ENCODE peak calls at places on chromosome 3, in eight cellular contexts. One of them, this sample, is unnamed.
A peak's percentile ranks its signal among the peaks of the same experiment; 100 is the strongest.

GRCh38 chr3:143973352-143974021 is 1.9 kb downstream of the DIPK2A start:
- DNase-seq in EL: peak; percentile 37
- DNase-seq in left cardiac atrium: no peak
- DNase-seq in NCI-H1105 treated with DMSO at 0.1 percent for 48 hours: peak; percentile 68
- DNase-seq in stimulated activated CD4-positive, alpha-beta T cell treated with anti-CD3 and anti-CD28 coated beads, Interleukin-15, amount 100 ng/mL, for 1 hour: no peak
- DNase-seq in left colon: no peak
- DNase-seq in anterior cingulate cortex: peak; percentile 31
- DNase-seq in H54: no peak
- DNase-seq in this sample: peak; percentile 8

GRCh38 chr3:129183569-129184395 is at the start of gene CNBP:
- DNase-seq in stimulated activated CD4-positive, alpha-beta T cell treated with anti-CD3 and anti-CD28 coated beads, Interleukin-15, amount 100 ng/mL, for 1 hour: peak; percentile 84
- DNase-seq in left colon: peak; percentile 92
- DNase-seq in H54: peak; percentile 96
- DNase-seq in anterior cingulate cortex: peak; percentile 91
- DNase-seq in NCI-H1105 treated with DMSO at 0.1 percent for 48 hours: peak; percentile 97
- DNase-seq in EL: peak; percentile 94
- DNase-seq in left cardiac atrium: peak; percentile 95
- DNase-seq in this sample: peak; percentile 99

GRCh38 chr3:112814256-112814655 is 32.4 kb downstream of the CD200R1L start:
- DNase-seq in left colon: no peak
- DNase-seq in stimulated activated CD4-positive, alpha-beta T cell treated with anti-CD3 and anti-CD28 coated beads, Interleukin-15, amount 100 ng/mL, for 1 hour: no peak
- DNase-seq in EL: peak; percentile 57
- DNase-seq in left cardiac atrium: no peak
- DNase-seq in anterior cingulate cortex: no peak
- DNase-seq in H54: peak; percentile 5
- DNase-seq in NCI-H1105 treated with DMSO at 0.1 percent for 48 hours: no peak
- DNase-seq in this sample: peak; percentile 56

GRCh38 chr3:33313331-33313730 is 36.1 kb downstream of the FBXL2 start:
- DNase-seq in anterior cingulate cortex: no peak
- DNase-seq in H54: no peak
- DNase-seq in NCI-H1105 treated with DMSO at 0.1 percent for 48 hours: no peak
- DNase-seq in EL: peak; percentile 67
- DNase-seq in left colon: no peak
- DNase-seq in left cardiac atrium: no peak
- DNase-seq in stimulated activated CD4-positive, alpha-beta T cell treated with anti-CD3 and anti-CD28 coated beads, Interleukin-15, amount 100 ng/mL, for 1 hour: no peak
- DNase-seq in this sample: no peak

GRCh38 chr3:154304116-154304786 is 20.0 kb downstream of the DHX36 start:
- DNase-seq in anterior cingulate cortex: no peak
- DNase-seq in EL: peak; percentile 34
- DNase-seq in H54: no peak
- DNase-seq in left cardiac atrium: no peak
- DNase-seq in stimulated activated CD4-positive, alpha-beta T cell treated with anti-CD3 and anti-CD28 coated beads, Interleukin-15, amount 100 ng/mL, for 1 hour: no peak
- DNase-seq in left colon: no peak
- DNase-seq in NCI-H1105 treated with DMSO at 0.1 percent for 48 hours: no peak
- DNase-seq in this sample: peak; percentile 44

GRCh38 chr3:65811917-65812316 is 226.8 kb downstream of the MAGI1 start:
- DNase-seq in H54: no peak
- DNase-seq in anterior cingulate cortex: no peak
- DNase-seq in EL: no peak
- DNase-seq in stimulated activated CD4-positive, alpha-beta T cell treated with anti-CD3 and anti-CD28 coated beads, Interleukin-15, amount 100 ng/mL, for 1 hour: no peak
- DNase-seq in left cardiac atrium: no peak
- DNase-seq in left colon: no peak
- DNase-seq in NCI-H1105 treated with DMSO at 0.1 percent for 48 hours: no peak
- DNase-seq in this sample: no peak

GRCh38 chr3:27451261-27451660 is 32.9 kb downstream of the SLC4A7 start:
- DNase-seq in NCI-H1105 treated with DMSO at 0.1 percent for 48 hours: no peak
- DNase-seq in left colon: no peak
- DNase-seq in H54: no peak
- DNase-seq in anterior cingulate cortex: no peak
- DNase-seq in stimulated activated CD4-positive, alpha-beta T cell treated with anti-CD3 and anti-CD28 coated beads, Interleukin-15, amount 100 ng/mL, for 1 hour: no peak
- DNase-seq in left cardiac atrium: no peak
- DNase-seq in EL: no peak
- DNase-seq in this sample: no peak

GRCh38 chr3:112101946-112102345 is 15.8 kb downstream of the C3orf52 start:
- DNase-seq in H54: peak; percentile 30
- DNase-seq in NCI-H1105 treated with DMSO at 0.1 percent for 48 hours: no peak
- DNase-seq in anterior cingulate cortex: no peak
- DNase-seq in left colon: no peak
- DNase-seq in stimulated activated CD4-positive, alpha-beta T cell treated with anti-CD3 and anti-CD28 coated beads, Interleukin-15, amount 100 ng/mL, for 1 hour: no peak
- DNase-seq in EL: peak; percentile 97
- DNase-seq in left cardiac atrium: no peak
- DNase-seq in this sample: peak; percentile 50

GRCh38 chr3:162641869-162642350 is 1145.3 kb downstream of the OTOL1 start:
- DNase-seq in H54: no peak
- DNase-seq in NCI-H1105 treated with DMSO at 0.1 percent for 48 hours: no peak
- DNase-seq in left colon: no peak
- DNase-seq in stimulated activated CD4-positive, alpha-beta T cell treated with anti-CD3 and anti-CD28 coated beads, Interleukin-15, amount 100 ng/mL, for 1 hour: no peak
- DNase-seq in left cardiac atrium: no peak
- DNase-seq in EL: no peak
- DNase-seq in anterior cingulate cortex: no peak
- DNase-seq in this sample: no peak

GRCh38 chr3:76990606-76991005 is 49.3 kb upstream of the ROBO2 start:
- DNase-seq in stimulated activated CD4-positive, alpha-beta T cell treated with anti-CD3 and anti-CD28 coated beads, Interleukin-15, amount 100 ng/mL, for 1 hour: no peak
- DNase-seq in NCI-H1105 treated with DMSO at 0.1 percent for 48 hours: no peak
- DNase-seq in left colon: no peak
- DNase-seq in anterior cingulate cortex: no peak
- DNase-seq in left cardiac atrium: no peak
- DNase-seq in H54: no peak
- DNase-seq in EL: no peak
- DNase-seq in this sample: no peak

GRCh38 chr3:46733026-46733800 is 15.5 kb upstream of the PRSS50 start:
- DNase-seq in NCI-H1105 treated with DMSO at 0.1 percent for 48 hours: no peak
- DNase-seq in EL: no peak
- DNase-seq in left colon: no peak
- DNase-seq in left cardiac atrium: no peak
- DNase-seq in anterior cingulate cortex: no peak
- DNase-seq in H54: no peak
- DNase-seq in stimulated activated CD4-positive, alpha-beta T cell treated with anti-CD3 and anti-CD28 coated beads, Interleukin-15, amount 100 ng/mL, for 1 hour: no peak
- DNase-seq in this sample: no peak

GRCh38 chr3:106440672-106441071 is 571.9 kb upstream of the CBLB start:
- DNase-seq in left colon: no peak
- DNase-seq in left cardiac atrium: no peak
- DNase-seq in NCI-H1105 treated with DMSO at 0.1 percent for 48 hours: no peak
- DNase-seq in stimulated activated CD4-positive, alpha-beta T cell treated with anti-CD3 and anti-CD28 coated beads, Interleukin-15, amount 100 ng/mL, for 1 hour: no peak
- DNase-seq in EL: no peak
- DNase-seq in H54: no peak
- DNase-seq in anterior cingulate cortex: no peak
- DNase-seq in this sample: no peak

GRCh38 chr3:36193448-36193847 is 186.9 kb upstream of the STAC start:
- DNase-seq in left colon: no peak
- DNase-seq in anterior cingulate cortex: no peak
- DNase-seq in EL: peak; percentile 3
- DNase-seq in stimulated activated CD4-positive, alpha-beta T cell treated with anti-CD3 and anti-CD28 coated beads, Interleukin-15, amount 100 ng/mL, for 1 hour: no peak
- DNase-seq in NCI-H1105 treated with DMSO at 0.1 percent for 48 hours: no peak
- DNase-seq in H54: no peak
- DNase-seq in left cardiac atrium: no peak
- DNase-seq in this sample: no peak

GRCh38 chr3:196072313-196072712 is 9.6 kb downstream of the TFRC start:
- DNase-seq in stimulated activated CD4-positive, alpha-beta T cell treated with anti-CD3 and anti-CD28 coated beads, Interleukin-15, amount 100 ng/mL, for 1 hour: no peak
- DNase-seq in EL: no peak
- DNase-seq in left colon: no peak
- DNase-seq in anterior cingulate cortex: no peak
- DNase-seq in left cardiac atrium: no peak
- DNase-seq in H54: no peak
- DNase-seq in NCI-H1105 treated with DMSO at 0.1 percent for 48 hours: no peak
- DNase-seq in this sample: no peak

GRCh38 chr3:182879031-182879611 is 85.8 kb downstream of the ATP11B start:
- DNase-seq in H54: no peak
- DNase-seq in left cardiac atrium: no peak
- DNase-seq in anterior cingulate cortex: no peak
- DNase-seq in left colon: no peak
- DNase-seq in EL: no peak
- DNase-seq in NCI-H1105 treated with DMSO at 0.1 percent for 48 hours: no peak
- DNase-seq in stimulated activated CD4-positive, alpha-beta T cell treated with anti-CD3 and anti-CD28 coated beads, Interleukin-15, amount 100 ng/mL, for 1 hour: no peak
- DNase-seq in this sample: no peak

GRCh38 chr3:152197937-152198336 is 70.8 kb upstream of the MBNL1 start:
- DNase-seq in EL: no peak
- DNase-seq in NCI-H1105 treated with DMSO at 0.1 percent for 48 hours: no peak
- DNase-seq in left cardiac atrium: no peak
- DNase-seq in H54: no peak
- DNase-seq in left colon: no peak
- DNase-seq in stimulated activated CD4-positive, alpha-beta T cell treated with anti-CD3 and anti-CD28 coated beads, Interleukin-15, amount 100 ng/mL, for 1 hour: no peak
- DNase-seq in anterior cingulate cortex: no peak
- DNase-seq in this sample: no peak

GRCh38 chr3:184652465-184652864 is 59.4 kb downstream of the MAGEF1 start:
- DNase-seq in NCI-H1105 treated with DMSO at 0.1 percent for 48 hours: no peak
- DNase-seq in EL: no peak
- DNase-seq in anterior cingulate cortex: no peak
- DNase-seq in H54: no peak
- DNase-seq in stimulated activated CD4-positive, alpha-beta T cell treated with anti-CD3 and anti-CD28 coated beads, Interleukin-15, amount 100 ng/mL, for 1 hour: no peak
- DNase-seq in left cardiac atrium: no peak
- DNase-seq in left colon: no peak
- DNase-seq in this sample: no peak

GRCh38 chr3:105195260-105195659 is 171.4 kb upstream of the ALCAM start:
- DNase-seq in left colon: no peak
- DNase-seq in anterior cingulate cortex: no peak
- DNase-seq in EL: peak; percentile 39
- DNase-seq in NCI-H1105 treated with DMSO at 0.1 percent for 48 hours: no peak
- DNase-seq in stimulated activated CD4-positive, alpha-beta T cell treated with anti-CD3 and anti-CD28 coated beads, Interleukin-15, amount 100 ng/mL, for 1 hour: no peak
- DNase-seq in left cardiac atrium: no peak
- DNase-seq in H54: no peak
- DNase-seq in this sample: peak; percentile 17

GRCh38 chr3:179244874-179245273 is 6.0 kb downstream of the KCNMB3 start:
- DNase-seq in stimulated activated CD4-positive, alpha-beta T cell treated with anti-CD3 and anti-CD28 coated beads, Interleukin-15, amount 100 ng/mL, for 1 hour: no peak
- DNase-seq in EL: no peak
- DNase-seq in anterior cingulate cortex: no peak
- DNase-seq in H54: no peak
- DNase-seq in NCI-H1105 treated with DMSO at 0.1 percent for 48 hours: no peak
- DNase-seq in left colon: no peak
- DNase-seq in left cardiac atrium: no peak
- DNase-seq in this sample: peak; percentile 16

GRCh38 chr3:63936929-63937328 is 24.7 kb upstream of the SCAANT1 start:
- DNase-seq in H54: no peak
- DNase-seq in left colon: no peak
- DNase-seq in left cardiac atrium: no peak
- DNase-seq in anterior cingulate cortex: no peak
- DNase-seq in stimulated activated CD4-positive, alpha-beta T cell treated with anti-CD3 and anti-CD28 coated beads, Interleukin-15, amount 100 ng/mL, for 1 hour: no peak
- DNase-seq in NCI-H1105 treated with DMSO at 0.1 percent for 48 hours: peak; percentile 64
- DNase-seq in EL: no peak
- DNase-seq in this sample: no peak

GRCh38 chr3:36192901-36193300 is 187.4 kb upstream of the STAC start:
- DNase-seq in H54: no peak
- DNase-seq in left colon: no peak
- DNase-seq in left cardiac atrium: no peak
- DNase-seq in NCI-H1105 treated with DMSO at 0.1 percent for 48 hours: peak; percentile 53
- DNase-seq in anterior cingulate cortex: no peak
- DNase-seq in stimulated activated CD4-positive, alpha-beta T cell treated with anti-CD3 and anti-CD28 coated beads, Interleukin-15, amount 100 ng/mL, for 1 hour: no peak
- DNase-seq in EL: no peak
- DNase-seq in this sample: no peak

GRCh38 chr3:134941820-134942219 is 146.8 kb downstream of the EPHB1 start:
- DNase-seq in left cardiac atrium: no peak
- DNase-seq in anterior cingulate cortex: no peak
- DNase-seq in left colon: no peak
- DNase-seq in EL: no peak
- DNase-seq in NCI-H1105 treated with DMSO at 0.1 percent for 48 hours: no peak
- DNase-seq in H54: no peak
- DNase-seq in stimulated activated CD4-positive, alpha-beta T cell treated with anti-CD3 and anti-CD28 coated beads, Interleukin-15, amount 100 ng/mL, for 1 hour: no peak
- DNase-seq in this sample: no peak

GRCh38 chr3:197465996-197466549 is 89.7 kb downstream of the BDH1 start:
- DNase-seq in NCI-H1105 treated with DMSO at 0.1 percent for 48 hours: no peak
- DNase-seq in H54: no peak
- DNase-seq in EL: peak; percentile 69
- DNase-seq in left cardiac atrium: peak; percentile 36
- DNase-seq in left colon: no peak
- DNase-seq in anterior cingulate cortex: no peak
- DNase-seq in stimulated activated CD4-positive, alpha-beta T cell treated with anti-CD3 and anti-CD28 coated beads, Interleukin-15, amount 100 ng/mL, for 1 hour: no peak
- DNase-seq in this sample: peak; percentile 55

GRCh38 chr3:58332575-58333179 is at the start of gene PXK:
- DNase-seq in H54: peak; percentile 65
- DNase-seq in EL: peak; percentile 77
- DNase-seq in left colon: peak; percentile 69
- DNase-seq in NCI-H1105 treated with DMSO at 0.1 percent for 48 hours: peak; percentile 25
- DNase-seq in stimulated activated CD4-positive, alpha-beta T cell treated with anti-CD3 and anti-CD28 coated beads, Interleukin-15, amount 100 ng/mL, for 1 hour: peak; percentile 62
- DNase-seq in anterior cingulate cortex: peak; percentile 83
- DNase-seq in left cardiac atrium: peak; percentile 86
- DNase-seq in this sample: peak; percentile 94

GRCh38 chr3:118587847-118588246 is 446.8 kb downstream of the IGSF11 start:
- DNase-seq in EL: no peak
- DNase-seq in left cardiac atrium: no peak
- DNase-seq in left colon: no peak
- DNase-seq in NCI-H1105 treated with DMSO at 0.1 percent for 48 hours: no peak
- DNase-seq in anterior cingulate cortex: no peak
- DNase-seq in H54: no peak
- DNase-seq in stimulated activated CD4-positive, alpha-beta T cell treated with anti-CD3 and anti-CD28 coated beads, Interleukin-15, amount 100 ng/mL, for 1 hour: no peak
- DNase-seq in this sample: no peak

GRCh38 chr3:177263615-177264365 is 66.5 kb upstream of the TBL1XR1 start:
- DNase-seq in stimulated activated CD4-positive, alpha-beta T cell treated with anti-CD3 and anti-CD28 coated beads, Interleukin-15, amount 100 ng/mL, for 1 hour: no peak
- DNase-seq in left colon: no peak
- DNase-seq in EL: no peak
- DNase-seq in anterior cingulate cortex: no peak
- DNase-seq in left cardiac atrium: no peak
- DNase-seq in NCI-H1105 treated with DMSO at 0.1 percent for 48 hours: no peak
- DNase-seq in H54: no peak
- DNase-seq in this sample: peak; percentile 12

GRCh38 chr3:124837730-124838186 is 49.4 kb downstream of the ITGB5 start:
- DNase-seq in stimulated activated CD4-positive, alpha-beta T cell treated with anti-CD3 and anti-CD28 coated beads, Interleukin-15, amount 100 ng/mL, for 1 hour: no peak
- DNase-seq in H54: no peak
- DNase-seq in NCI-H1105 treated with DMSO at 0.1 percent for 48 hours: no peak
- DNase-seq in EL: peak; percentile 89
- DNase-seq in anterior cingulate cortex: no peak
- DNase-seq in left cardiac atrium: peak; percentile 66
- DNase-seq in left colon: peak; percentile 81
- DNase-seq in this sample: peak; percentile 61

GRCh38 chr3:137047240-137047639 is 89.5 kb downstream of the IL20RB start:
- DNase-seq in NCI-H1105 treated with DMSO at 0.1 percent for 48 hours: no peak
- DNase-seq in anterior cingulate cortex: no peak
- DNase-seq in EL: no peak
- DNase-seq in stimulated activated CD4-positive, alpha-beta T cell treated with anti-CD3 and anti-CD28 coated beads, Interleukin-15, amount 100 ng/mL, for 1 hour: no peak
- DNase-seq in left cardiac atrium: no peak
- DNase-seq in left colon: no peak
- DNase-seq in H54: no peak
- DNase-seq in this sample: no peak

GRCh38 chr3:67646586-67647234 is 7.7 kb downstream of the SUCLG2 start:
- DNase-seq in anterior cingulate cortex: no peak
- DNase-seq in stimulated activated CD4-positive, alpha-beta T cell treated with anti-CD3 and anti-CD28 coated beads, Interleukin-15, amount 100 ng/mL, for 1 hour: no peak
- DNase-seq in left colon: no peak
- DNase-seq in NCI-H1105 treated with DMSO at 0.1 percent for 48 hours: no peak
- DNase-seq in H54: peak; percentile 33
- DNase-seq in EL: peak; percentile 58
- DNase-seq in left cardiac atrium: peak; percentile 26
- DNase-seq in this sample: no peak

GRCh38 chr3:60079076-60079475 is 1029.3 kb upstream of the CFAP20DC start:
- DNase-seq in H54: no peak
- DNase-seq in stimulated activated CD4-positive, alpha-beta T cell treated with anti-CD3 and anti-CD28 coated beads, Interleukin-15, amount 100 ng/mL, for 1 hour: peak; percentile 15
- DNase-seq in left colon: no peak
- DNase-seq in NCI-H1105 treated with DMSO at 0.1 percent for 48 hours: no peak
- DNase-seq in anterior cingulate cortex: no peak
- DNase-seq in left cardiac atrium: no peak
- DNase-seq in EL: no peak
- DNase-seq in this sample: no peak

GRCh38 chr3:114758828-114759709 is 388.0 kb downstream of the ZBTB20 start:
- DNase-seq in EL: peak; percentile 53
- DNase-seq in anterior cingulate cortex: no peak
- DNase-seq in left colon: no peak
- DNase-seq in left cardiac atrium: peak; percentile 24
- DNase-seq in H54: no peak
- DNase-seq in stimulated activated CD4-positive, alpha-beta T cell treated with anti-CD3 and anti-CD28 coated beads, Interleukin-15, amount 100 ng/mL, for 1 hour: no peak
- DNase-seq in NCI-H1105 treated with DMSO at 0.1 percent for 48 hours: no peak
- DNase-seq in this sample: peak; percentile 52

GRCh38 chr3:38960953-38961622 is 90.7 kb downstream of the SCN11A start:
- DNase-seq in left cardiac atrium: peak; percentile 50
- DNase-seq in left colon: peak; percentile 28
- DNase-seq in EL: peak; percentile 54
- DNase-seq in NCI-H1105 treated with DMSO at 0.1 percent for 48 hours: peak; percentile 75
- DNase-seq in anterior cingulate cortex: peak; percentile 15
- DNase-seq in stimulated activated CD4-positive, alpha-beta T cell treated with anti-CD3 and anti-CD28 coated beads, Interleukin-15, amount 100 ng/mL, for 1 hour: no peak
- DNase-seq in H54: peak; percentile 48
- DNase-seq in this sample: peak; percentile 75

GRCh38 chr3:191563722-191564121 is 102.8 kb downstream of the PYDC2 start:
- DNase-seq in H54: no peak
- DNase-seq in left cardiac atrium: no peak
- DNase-seq in left colon: no peak
- DNase-seq in anterior cingulate cortex: no peak
- DNase-seq in EL: no peak
- DNase-seq in NCI-H1105 treated with DMSO at 0.1 percent for 48 hours: peak; percentile 57
- DNase-seq in stimulated activated CD4-positive, alpha-beta T cell treated with anti-CD3 and anti-CD28 coated beads, Interleukin-15, amount 100 ng/mL, for 1 hour: no peak
- DNase-seq in this sample: no peak

GRCh38 chr3:134852893-134853351 is 57.9 kb downstream of the EPHB1 start:
- DNase-seq in H54: no peak
- DNase-seq in EL: no peak
- DNase-seq in NCI-H1105 treated with DMSO at 0.1 percent for 48 hours: no peak
- DNase-seq in left colon: no peak
- DNase-seq in left cardiac atrium: no peak
- DNase-seq in stimulated activated CD4-positive, alpha-beta T cell treated with anti-CD3 and anti-CD28 coated beads, Interleukin-15, amount 100 ng/mL, for 1 hour: no peak
- DNase-seq in anterior cingulate cortex: no peak
- DNase-seq in this sample: no peak